ENCODE peak calls at places on chromosomes 4 and X, in eight cellular contexts. P is OCI-M1, Z is body of pancreas, R is SIG-M5, C is NCI-H1930, B is brain microvascular endothelial cell, M is ecto neural progenitor cell, L is GM06990. E is an unnamed sample.

GRCh38 chr4:127783026-127783769 is 1.1 kb downstream of the HSPA4L start:
- DNase-seq in P (peak), Z (peak), R (no peak), C (no peak), B (peak), M (peak), L (no peak), E (no peak)

GRCh38 chr4:6772223-6772928 is 10.2 kb upstream of the KIAA0232 start:
- DNase-seq in P (no peak), Z (no peak), R (no peak), C (no peak), B (no peak), M (no peak), L (no peak), E (no peak)

GRCh38 chrX:123859409-123859827 is 435 bp upstream of the XIAP start:
- DNase-seq in P (no peak), Z (peak), R (no peak), C (peak), B (no peak), M (no peak), L (no peak), E (no peak)

GRCh38 chr4:153034681-153035080 is 98.6 kb downstream of the FHDC1 start:
- DNase-seq in P (no peak), Z (no peak), R (no peak), C (no peak), B (no peak), M (no peak), L (no peak), E (no peak)

GRCh38 chr4:69984030-69984443 is 11.7 kb upstream of the STATH start:
- DNase-seq in P (no peak), Z (peak), R (no peak), C (no peak), B (peak), M (no peak), L (peak), E (no peak)

GRCh38 chrX:50072110-50072509 is 128.7 kb downstream of the AKAP4 start:
- DNase-seq in P (peak), Z (no peak), R (no peak), C (no peak), B (no peak), M (no peak), L (no peak), E (no peak)

GRCh38 chrX:47540754-47541538 is 20.1 kb upstream of the ARAF start:
- DNase-seq in P (peak), Z (peak), R (no peak), C (peak), B (peak), M (peak), L (no peak), E (peak)

GRCh38 chrX:36431819-36432218 is 512.3 kb downstream of the CFAP47 start:
- DNase-seq in P (peak), Z (no peak), R (no peak), C (no peak), B (peak), M (no peak), L (no peak), E (no peak)

GRCh38 chr4:156638332-156638731 is 333.3 kb downstream of the PDGFC start:
- DNase-seq in P (no peak), Z (no peak), R (no peak), C (no peak), B (peak), M (no peak), L (no peak), E (no peak)

GRCh38 chrX:153731845-153732215 is 7.2 kb downstream of the ABCD1 start:
- DNase-seq in P (no peak), Z (no peak), R (no peak), C (no peak), B (no peak), M (no peak), L (no peak), E (no peak)

GRCh38 chr4:13539047-13539720 is 5.1 kb downstream of the NKX3-2 start:
- DNase-seq in P (no peak), Z (no peak), R (no peak), C (no peak), B (no peak), M (peak), L (no peak), E (no peak)

GRCh38 chr4:72430050-72430449 is 139.0 kb downstream of the ADAMTS3 start:
- DNase-seq in P (peak), Z (no peak), R (no peak), C (no peak), B (peak), M (no peak), L (no peak), E (no peak)

GRCh38 chrX:47380268-47380667 is 9.9 kb downstream of the ZNF157 start:
- DNase-seq in P (peak), Z (no peak), R (no peak), C (no peak), B (no peak), M (no peak), L (no peak), E (no peak)

GRCh38 chrX:55039471-55039870 is 8.7 kb upstream of the ALAS2 start:
- DNase-seq in P (no peak), Z (no peak), R (no peak), C (no peak), B (peak), M (no peak), L (no peak), E (no peak)

E was measured in glomerular endothelial cell.